ENCODE peak calls at places on chromosomes 3 and 15, in nine cellular contexts. Z, V, I, D, K, G, E, N and C are unnamed samples.

GRCh38 chr3:128324911-128325592 is 141.6 kb downstream of the DNAJB8 start:
- DNase-seq in Z (no peak), V (no peak), I (no peak), D (no peak), K (no peak), G (no peak), E (no peak), N (peak), C (no peak)

GRCh38 chr15:39855400-39855799 is 64.7 kb downstream of the GPR176 start:
- DNase-seq in Z (no peak), V (no peak), I (no peak), D (no peak), K (no peak), G (peak), E (no peak), N (no peak), C (no peak)

GRCh38 chr15:74793135-74794028 is 11.5 kb downstream of the CSK start:
- DNase-seq in Z (peak), V (no peak), I (no peak), D (no peak), K (no peak), G (no peak), E (no peak), N (no peak), C (no peak)

GRCh38 chr15:51172190-51172589 is 77.5 kb upstream of the TNFAIP8L3 start:
- DNase-seq in Z (no peak), V (no peak), I (no peak), D (no peak), K (no peak), G (peak), E (no peak), N (no peak), C (no peak)

GRCh38 chr15:80404057-80404718 is at the start of gene ARNT2:
- DNase-seq in Z (no peak), V (peak), I (peak), D (peak), K (peak), G (peak), E (no peak), N (no peak), C (no peak)

GRCh38 chr15:81060470-81060869 is 59.7 kb downstream of the TLNRD1 start:
- DNase-seq in Z (no peak), V (no peak), I (no peak), D (no peak), K (no peak), G (no peak), E (no peak), N (no peak), C (no peak)

GRCh38 chr15:90037510-90037860 is 36.4 kb downstream of the ZNF710 start:
- DNase-seq in Z (no peak), V (no peak), I (no peak), D (no peak), K (no peak), G (peak), E (no peak), N (no peak), C (no peak)

GRCh38 chr3:72353236-72354105 is 494.8 kb downstream of the SHQ1 start:
- DNase-seq in Z (no peak), V (no peak), I (no peak), D (no peak), K (no peak), G (no peak), E (no peak), N (no peak), C (no peak)

GRCh38 chr3:194084284-194084683 is 51.7 kb upstream of the HES1 start:
- DNase-seq in Z (no peak), V (no peak), I (no peak), D (peak), K (peak), G (no peak), E (no peak), N (no peak), C (no peak)

GRCh38 chr15:39511915-39512260 is 69.0 kb upstream of the THBS1 start:
- DNase-seq in Z (no peak), V (no peak), I (no peak), D (no peak), K (no peak), G (peak), E (no peak), N (peak), C (no peak)

GRCh38 chr3:139231555-139232281 is 112.1 kb upstream of the MRPS22 start:
- DNase-seq in Z (no peak), V (no peak), I (no peak), D (no peak), K (no peak), G (no peak), E (no peak), N (no peak), C (no peak)

GRCh38 chr3:64351713-64352595 is 126.7 kb upstream of the PRICKLE2 start:
- DNase-seq in Z (no peak), V (no peak), I (peak), D (no peak), K (no peak), G (peak), E (no peak), N (no peak), C (no peak)

GRCh38 chr3:61687206-61687605 is 125.8 kb downstream of the PTPRG start:
- DNase-seq in Z (no peak), V (no peak), I (no peak), D (no peak), K (no peak), G (no peak), E (no peak), N (peak), C (no peak)

GRCh38 chr3:18743761-18744160 is 318.6 kb upstream of the SATB1 start:
- DNase-seq in Z (no peak), V (no peak), I (no peak), D (no peak), K (no peak), G (no peak), E (no peak), N (no peak), C (no peak)

GRCh38 chr3:49689046-49689886 is at the start of the genes MST1 and RNF123:
- DNase-seq in Z (peak), V (peak), I (peak), D (peak), K (peak), G (peak), E (peak), N (peak), C (no peak)

GRCh38 chr3:115927210-115927609 is 303.9 kb downstream of the GAP43 start:
- DNase-seq in Z (no peak), V (no peak), I (no peak), D (no peak), K (no peak), G (no peak), E (no peak), N (no peak), C (no peak)

GRCh38 chr3:52087728-52088127 is 31.4 kb upstream of the DUSP7 start:
- DNase-seq in Z (no peak), V (no peak), I (no peak), D (no peak), K (no peak), G (no peak), E (no peak), N (no peak), C (no peak)

GRCh38 chr3:172939651-172940293 is 189.2 kb downstream of the ECT2 start:
- DNase-seq in Z (no peak), V (no peak), I (no peak), D (no peak), K (no peak), G (no peak), E (no peak), N (no peak), C (no peak)

GRCh38 chr15:51735611-51736010 is 1.8 kb downstream of the LYSMD2 start:
- DNase-seq in Z (no peak), V (no peak), I (no peak), D (no peak), K (no peak), G (no peak), E (no peak), N (peak), C (no peak)

GRCh38 chr3:49276475-49277356 is at the start of gene C3orf62:
- DNase-seq in Z (peak), V (peak), I (peak), D (peak), K (peak), G (peak), E (peak), N (peak), C (peak)

GRCh38 chr3:42066516-42067181 is 24.5 kb upstream of the TRAK1 start:
- DNase-seq in Z (no peak), V (no peak), I (no peak), D (peak), K (peak), G (peak), E (no peak), N (no peak), C (peak)

GRCh38 chr3:14688525-14688924 is 13.6 kb downstream of the C3orf20 start:
- DNase-seq in Z (no peak), V (no peak), I (no peak), D (no peak), K (no peak), G (no peak), E (no peak), N (no peak), C (no peak)

GRCh38 chr3:17207019-17207418 is 322.3 kb downstream of the PLCL2 start:
- DNase-seq in Z (no peak), V (no peak), I (no peak), D (no peak), K (no peak), G (no peak), E (no peak), N (no peak), C (no peak)

GRCh38 chr3:157174265-157174615 is 14.3 kb upstream of the CCNL1 start:
- DNase-seq in Z (peak), V (peak), I (peak), D (no peak), K (peak), G (peak), E (no peak), N (peak), C (peak)

GRCh38 chr15:57373882-57374276 is 2.4 kb upstream of the CGNL1 start:
- DNase-seq in Z (no peak), V (no peak), I (no peak), D (no peak), K (no peak), G (no peak), E (no peak), N (no peak), C (no peak)

GRCh38 chr15:93235926-93236781 is 147.1 kb upstream of the RGMA start:
- DNase-seq in Z (no peak), V (no peak), I (no peak), D (no peak), K (no peak), G (no peak), E (no peak), N (peak), C (no peak)

GRCh38 chr3:61563614-61564404 is 2.4 kb downstream of the PTPRG start:
- DNase-seq in Z (no peak), V (peak), I (no peak), D (no peak), K (peak), G (peak), E (no peak), N (peak), C (no peak)

GRCh38 chr3:71088019-71088711 is 495.4 kb downstream of the FOXP1 start:
- DNase-seq in Z (no peak), V (no peak), I (no peak), D (no peak), K (no peak), G (no peak), E (no peak), N (no peak), C (no peak)

GRCh38 chr3:27978440-27978839 is 256.3 kb upstream of the EOMES start:
- DNase-seq in Z (no peak), V (no peak), I (no peak), D (no peak), K (no peak), G (peak), E (no peak), N (no peak), C (no peak)